ENCODE peak calls at places on chromosomes 13 and 19, in four cellular contexts. C, N, T and D are unnamed samples.
A peak's percentile ranks its signal among the peaks of the same experiment; 100 is the strongest.

GRCh38 chr13:99035715-99036114 is 57.9 kb upstream of the DOCK9 start:
- DNase-seq in C (no peak), N (no peak), T (no peak), D (no peak)

GRCh38 chr13:104975272-104975671 is 1560.2 kb downstream of the EFNB2 start:
- DNase-seq in N (no peak), T (no peak), C (no peak), D (no peak)

GRCh38 chr19:3403489-3404323 is 37.3 kb downstream of the NFIC start:
- DNase-seq in N (no peak), C (peak; percentile 53), T (peak; percentile 83), D (peak; percentile 81)

GRCh38 chr19:41409288-41409687 is 11.7 kb downstream of the BCKDHA start:
- DNase-seq in N (no peak), C (peak; percentile 53), T (no peak), D (no peak)

GRCh38 chr19:29535432-29535831 is 9.6 kb downstream of the VSTM2B start:
- DNase-seq in N (peak; percentile 28), T (no peak), C (no peak), D (no peak)

GRCh38 chr13:112531263-112531794 is 56.6 kb downstream of the TUBGCP3 start:
- DNase-seq in N (no peak), T (no peak), C (no peak), D (no peak)

GRCh38 chr13:26344980-26345379 is 91.1 kb downstream of the CDK8 start:
- DNase-seq in C (peak; percentile 25), T (no peak), N (no peak), D (no peak)

GRCh38 chr19:1856345-1856697 is 7.1 kb downstream of the KLF16 start:
- DNase-seq in N (no peak), T (no peak), C (no peak), D (no peak)

GRCh38 chr19:48975947-48976847 is 11.1 kb downstream of the FTL start:
- DNase-seq in T (no peak), C (peak; percentile 57), N (no peak), D (no peak)

GRCh38 chr19:8569066-8569761 is 8.0 kb downstream of the MYO1F start:
- DNase-seq in C (peak; percentile 96), N (no peak), T (peak; percentile 89), D (no peak)

GRCh38 chr19:8460516-8461298 is 15.9 kb downstream of the HNRNPM start:
- DNase-seq in T (no peak), N (no peak), C (no peak), D (no peak)

GRCh38 chr19:21423057-21424041 is 26.4 kb downstream of the ZNF493 start:
- DNase-seq in T (no peak), C (no peak), N (no peak), D (no peak)

GRCh38 chr13:109454167-109454917 is 332.0 kb downstream of the IRS2 start:
- DNase-seq in N (no peak), C (no peak), T (peak; percentile 13), D (no peak)

GRCh38 chr13:23440821-23441608 is 7.5 kb upstream of the SACS start:
- DNase-seq in T (no peak), N (no peak), C (peak; percentile 49), D (no peak)

GRCh38 chr19:6064016-6064702 is 46.1 kb downstream of the RFX2 start:
- DNase-seq in N (no peak), T (no peak), C (peak; percentile 47), D (no peak)

GRCh38 chr19:12783849-12784393 is 7.4 kb upstream of the JUNB start:
- DNase-seq in T (no peak), N (peak; percentile 31), C (no peak), D (no peak)

GRCh38 chr19:11091343-11092153 is 2.3 kb downstream of the LDLR start:
- DNase-seq in C (peak; percentile 98), T (peak; percentile 53), N (no peak), D (no peak)

GRCh38 chr19:33863436-33863835 is 66.8 kb downstream of the KCTD15 start:
- DNase-seq in T (no peak), N (no peak), C (no peak), D (no peak)